ENCODE peak calls at places on chromosomes 4 and X, in eight cellular contexts. J is AG09309, U is fibroblast of lung, F is fibroblast of the aortic adventitia, I is lower leg skin, M is foreskin fibroblast, B is tibial nerve, P is lower lobe of right lung. G is an unnamed sample.

GRCh38 chr4:147103403-147103946 is 157.8 kb upstream of the TTC29 start:
- DNase-seq in J (peak), U (peak), F (peak), I (peak), M (peak), B (peak), P (no peak), G (peak)

GRCh38 chrX:85993539-85994197 is 53.7 kb downstream of the CHM start:
- DNase-seq in J (no peak), U (peak), F (no peak), I (no peak), M (peak), B (no peak), P (no peak), G (peak)

GRCh38 chr4:76716020-76716419 is 181.9 kb downstream of the SOWAHB start:
- DNase-seq in J (no peak), U (no peak), F (no peak), I (no peak), M (no peak), B (no peak), P (no peak), G (no peak)

GRCh38 chrX:52082578-52082977 is 13.6 kb upstream of the MAGED4B start:
- DNase-seq in J (no peak), U (peak), F (peak), I (no peak), M (peak), B (no peak), P (no peak), G (peak)

GRCh38 chrX:101450951-101451350 is 34.3 kb upstream of the ARMCX4 start:
- DNase-seq in J (no peak), U (no peak), F (peak), I (no peak), M (no peak), B (no peak), P (peak), G (peak)

GRCh38 chrX:13120017-13120416 is 75.6 kb upstream of the FAM9C start:
- DNase-seq in J (no peak), U (peak), F (peak), I (no peak), M (no peak), B (no peak), P (peak), G (no peak)

GRCh38 chr4:40924096-40924792 is 174.5 kb downstream of the NSUN7 start:
- DNase-seq in J (no peak), U (peak), F (peak), I (no peak), M (peak), B (peak), P (peak), G (peak)

GRCh38 chr4:184267673-184268573 is 50.2 kb upstream of the ENPP6 start:
- DNase-seq in J (peak), U (peak), F (peak), I (peak), M (peak), B (peak), P (peak), G (peak)

GRCh38 chr4:33411182-33411581 is 2691.0 kb downstream of the PCDH7 start:
- DNase-seq in J (no peak), U (peak), F (peak), I (no peak), M (peak), B (no peak), P (no peak), G (no peak)

GRCh38 chr4:40211224-40212185 is 14.7 kb downstream of the RHOH start:
- DNase-seq in J (no peak), U (no peak), F (no peak), I (no peak), M (peak), B (no peak), P (no peak), G (no peak)

GRCh38 chr4:3168029-3168428 is 80.9 kb upstream of the MSANTD1 start:
- DNase-seq in J (no peak), U (peak), F (peak), I (no peak), M (peak), B (no peak), P (no peak), G (peak)

GRCh38 chr4:10694151-10694825 is 9.7 kb upstream of the CLNK start:
- DNase-seq in J (no peak), U (peak), F (no peak), I (no peak), M (no peak), B (no peak), P (no peak), G (no peak)

GRCh38 chrX:81195712-81196111 is 6.0 kb downstream of the HMGN5 start:
- DNase-seq in J (peak), U (peak), F (peak), I (no peak), M (no peak), B (peak), P (no peak), G (peak)

GRCh38 chr4:84498203-84499026 is 677 bp downstream of the NKX6-1 start:
- DNase-seq in J (no peak), U (peak), F (peak), I (no peak), M (peak), B (no peak), P (no peak), G (peak)
- H3K4me3 ChIP-seq in J (peak), U (peak), F (peak), I (peak), M (peak), B (peak), P (peak), G (peak)

DNA sequence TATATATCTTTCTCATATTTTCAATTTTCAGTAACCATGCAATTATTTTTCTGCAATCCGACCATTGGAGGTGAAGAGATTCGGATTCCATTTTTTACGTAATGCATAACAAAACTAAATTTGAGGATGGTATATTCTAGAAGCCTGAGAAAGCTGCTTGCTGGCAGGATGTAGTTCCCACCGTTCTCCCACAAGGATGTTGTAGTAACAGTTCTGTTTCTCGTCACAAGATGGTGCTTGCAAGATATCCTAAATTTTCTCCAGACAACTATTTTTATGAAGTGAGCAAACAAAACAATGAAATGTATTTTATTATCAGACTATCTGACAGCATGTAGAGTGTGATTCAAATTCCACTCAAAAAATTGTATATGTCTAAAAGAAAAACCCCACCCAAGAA is 10.7 kb downstream of the PWWP3B start:
- DNase-seq in J (no peak), U (no peak), F (no peak), I (no peak), M (no peak), B (no peak), P (no peak), G (no peak)
- TF ChIP-seq CTCF in J (no peak), U (no peak), F (no peak), I (no peak), M (no peak), B (no peak), P (no peak), G (no peak)

DNA sequence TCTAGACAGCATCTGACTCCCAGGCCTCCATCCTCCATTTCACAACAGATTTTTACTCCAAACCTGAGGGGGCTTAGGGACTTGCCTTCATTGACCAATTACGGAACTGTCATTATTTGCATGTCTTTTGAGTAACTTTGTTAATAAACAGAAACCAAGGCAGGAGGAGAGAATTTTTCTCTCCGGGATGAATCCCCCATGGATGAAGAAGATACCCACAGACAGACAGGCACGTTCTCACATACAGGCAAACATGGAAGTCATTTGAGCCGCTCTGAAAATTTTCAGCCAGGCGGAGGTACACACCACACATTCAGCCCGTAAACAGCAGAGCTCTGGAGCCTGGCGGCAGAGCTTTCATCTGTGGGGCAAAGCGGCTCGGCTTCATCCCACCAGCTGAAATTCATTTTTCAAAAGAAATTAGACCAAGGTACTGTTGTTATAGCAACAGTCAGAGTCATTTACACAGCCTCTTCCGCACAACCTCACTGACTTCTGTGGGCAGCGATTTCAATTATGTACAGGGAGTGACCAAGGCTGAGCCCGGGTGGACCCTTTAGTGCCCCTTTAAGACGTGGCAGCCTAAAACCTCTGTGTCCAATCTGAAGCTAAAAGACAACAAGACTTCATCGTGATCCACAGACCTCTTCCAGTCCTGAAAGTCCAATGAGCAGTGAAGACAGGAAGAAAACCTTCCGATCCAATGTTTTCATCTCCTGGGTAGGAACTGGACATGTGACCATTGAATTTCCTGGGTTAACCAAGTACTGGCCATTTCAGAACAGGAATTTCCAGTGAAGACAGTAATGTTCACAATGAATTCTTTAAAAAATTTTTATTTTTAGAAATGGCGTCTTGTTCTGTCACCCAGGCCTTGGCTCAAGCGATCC is 237.0 kb downstream of the MGST2 start:
- DNase-seq in J (no peak), U (no peak), F (no peak), I (no peak), M (peak), B (no peak), P (no peak), G (peak)
- H3K4me3 ChIP-seq in J (peak), U (peak), F (peak), I (no peak), M (peak), B (peak), P (peak), G (peak)

GRCh38 chr4:98546910-98547544 is 111.4 kb downstream of the TSPAN5 start:
- DNase-seq in J (peak), U (peak), F (peak), I (no peak), M (no peak), B (peak), P (no peak), G (peak)
- TF ChIP-seq CTCF in J (peak), U (no peak), F (peak), I (no peak), M (peak), B (no peak), P (no peak), G (peak)

DNA sequence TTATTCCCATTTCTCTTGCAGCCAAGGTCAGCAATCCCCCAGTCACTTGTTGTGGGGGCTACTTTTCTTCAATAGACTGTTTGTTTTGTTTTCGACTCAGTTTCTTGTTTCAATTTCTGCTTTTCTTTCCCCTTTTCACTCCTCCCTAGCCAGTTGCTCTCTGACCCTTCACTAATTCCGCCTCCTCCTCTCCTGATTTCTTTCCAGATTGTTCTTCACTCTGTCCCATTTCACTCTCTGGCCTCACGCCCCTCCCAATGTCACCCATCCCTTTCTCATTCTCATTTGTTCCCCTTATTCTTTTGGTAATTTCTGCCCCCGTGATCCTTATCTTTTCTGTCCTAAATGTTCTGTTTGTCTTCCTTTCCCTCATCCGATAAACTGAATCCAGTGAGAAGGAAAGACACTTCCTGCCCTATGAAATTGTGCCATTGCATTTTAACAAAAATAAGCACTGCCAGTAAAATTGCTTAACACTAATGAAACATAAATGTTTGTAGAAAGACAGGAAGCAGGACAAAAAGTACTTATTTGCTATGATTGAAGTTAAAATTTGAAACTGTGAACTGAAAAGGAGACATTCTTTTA is 94.5 kb upstream of the RASGEF1B start:
- DNase-seq in J (no peak), U (no peak), F (no peak), I (no peak), M (peak), B (no peak), P (no peak), G (no peak)
- H3K4me3 ChIP-seq in J (no peak), U (peak), F (no peak), I (no peak), M (no peak), B (peak), P (peak), G (no peak)

GRCh38 chrX:68199062-68199848 is 234.0 kb downstream of the OPHN1 start:
- DNase-seq in J (no peak), U (no peak), F (no peak), I (no peak), M (no peak), B (no peak), P (no peak), G (no peak)

GRCh38 chrX:68193786-68194185 is 239.5 kb downstream of the OPHN1 start:
- DNase-seq in J (no peak), U (no peak), F (no peak), I (no peak), M (no peak), B (no peak), P (no peak), G (no peak)

GRCh38 chrX:68193234-68193633 is 240.1 kb downstream of the OPHN1 start:
- DNase-seq in J (no peak), U (peak), F (no peak), I (no peak), M (no peak), B (no peak), P (no peak), G (no peak)

GRCh38 chrX:68196939-68197791 is 236.1 kb downstream of the OPHN1 start:
- DNase-seq in J (no peak), U (peak), F (peak), I (peak), M (no peak), B (peak), P (no peak), G (peak)
- TF ChIP-seq CTCF in J (peak), U (peak), F (peak), I (no peak), M (peak), B (peak), P (peak), G (peak)

DNA sequence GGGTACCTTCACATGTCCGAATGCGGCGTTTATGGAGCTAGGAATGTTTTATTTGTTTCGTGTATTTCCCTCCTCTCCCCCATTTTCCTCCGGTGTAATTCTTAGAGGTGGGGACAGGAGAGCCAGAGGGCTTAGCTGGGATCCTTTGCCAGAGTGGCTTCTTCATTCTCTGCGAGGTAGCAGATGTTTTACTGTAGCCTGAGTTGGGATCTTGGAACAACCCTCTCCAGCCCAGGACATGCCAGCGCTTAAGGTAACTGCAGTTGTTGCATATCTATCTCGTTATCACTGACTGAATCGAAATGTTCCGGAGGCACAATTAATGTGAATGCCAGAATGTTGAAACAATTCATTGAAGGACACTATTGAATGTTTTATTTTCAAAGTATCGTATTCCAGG is 59.0 kb upstream of the DYNLT3 start:
- DNase-seq in J (no peak), U (no peak), F (no peak), I (no peak), M (no peak), B (no peak), P (no peak), G (no peak)
- H3K4me3 ChIP-seq in J (no peak), U (peak), F (peak), I (no peak), M (peak), B (no peak), P (no peak), G (no peak)